ENCODE peak calls at places on chromosomes 3 and 15, in six cellular contexts. One of them, this sample, is unnamed.

GRCh38 chr3:169863458-169863899 is 6.3 kb downstream of the LRRC31 start:
- DNase-seq in testis: peak; percentile 74
- DNase-seq in upper lobe of right lung: no peak
- DNase-seq in breast epithelium: peak; percentile 27
- DNase-seq in hepatocyte: peak; percentile 77
- DNase-seq in PC-9: peak; percentile 71
- DNase-seq in this sample: peak; percentile 32

GRCh38 chr15:47326506-47326905 is 390.8 kb upstream of the SEMA6D start:
- DNase-seq in breast epithelium: no peak
- DNase-seq in PC-9: no peak
- DNase-seq in hepatocyte: no peak
- DNase-seq in testis: no peak
- DNase-seq in upper lobe of right lung: no peak
- DNase-seq in this sample: no peak

GRCh38 chr3:46717447-46718231 is at the start of gene PRSS50:
- DNase-seq in hepatocyte: no peak
- DNase-seq in PC-9: no peak
- DNase-seq in breast epithelium: no peak
- DNase-seq in upper lobe of right lung: peak; percentile 57
- DNase-seq in testis: peak; percentile 56
- DNase-seq in this sample: no peak

GRCh38 chr3:185986201-185986600 is 48.4 kb upstream of the TRA2B start:
- DNase-seq in breast epithelium: no peak
- DNase-seq in hepatocyte: no peak
- DNase-seq in upper lobe of right lung: no peak
- DNase-seq in testis: peak; percentile 46
- DNase-seq in PC-9: no peak
- DNase-seq in this sample: no peak

GRCh38 chr3:167198949-167199348 is 181.1 kb downstream of the ZBBX start:
- DNase-seq in upper lobe of right lung: no peak
- DNase-seq in PC-9: no peak
- DNase-seq in hepatocyte: no peak
- DNase-seq in testis: no peak
- DNase-seq in breast epithelium: no peak
- DNase-seq in this sample: no peak

GRCh38 chr15:65394280-65394789 is 16.5 kb upstream of the IGDCC3 start:
- DNase-seq in upper lobe of right lung: no peak
- DNase-seq in testis: no peak
- DNase-seq in breast epithelium: no peak
- DNase-seq in PC-9: no peak
- DNase-seq in hepatocyte: no peak
- DNase-seq in this sample: no peak

GRCh38 chr3:142724682-142725351 is 983 bp downstream of the TRPC1 start:
- DNase-seq in hepatocyte: peak; percentile 64
- DNase-seq in upper lobe of right lung: peak; percentile 69
- DNase-seq in PC-9: peak; percentile 24
- DNase-seq in testis: peak; percentile 67
- DNase-seq in breast epithelium: peak; percentile 18
- DNase-seq in this sample: peak; percentile 34

GRCh38 chr3:81643721-81644120 is 117.7 kb downstream of the GBE1 start:
- DNase-seq in PC-9: no peak
- DNase-seq in hepatocyte: peak; percentile 19
- DNase-seq in testis: peak; percentile 25
- DNase-seq in breast epithelium: no peak
- DNase-seq in upper lobe of right lung: no peak
- DNase-seq in this sample: peak; percentile 1

GRCh38 chr3:109927726-109928125 is 590.4 kb upstream of the DPPA4 start:
- DNase-seq in hepatocyte: no peak
- DNase-seq in PC-9: no peak
- DNase-seq in upper lobe of right lung: no peak
- DNase-seq in testis: no peak
- DNase-seq in breast epithelium: no peak
- DNase-seq in this sample: no peak

GRCh38 chr3:164450276-164450905 is 627.9 kb downstream of the SI start:
- DNase-seq in breast epithelium: no peak
- DNase-seq in PC-9: no peak
- DNase-seq in hepatocyte: no peak
- DNase-seq in upper lobe of right lung: no peak
- DNase-seq in testis: no peak
- DNase-seq in this sample: no peak

GRCh38 chr3:149442845-149443544 is 31.5 kb upstream of the TM4SF4 start:
- DNase-seq in hepatocyte: no peak
- DNase-seq in PC-9: no peak
- DNase-seq in testis: no peak
- DNase-seq in breast epithelium: no peak
- DNase-seq in upper lobe of right lung: no peak
- DNase-seq in this sample: peak; percentile 18

GRCh38 chr15:56234804-56235203 is 8.9 kb downstream of the RFX7 start:
- DNase-seq in testis: no peak
- DNase-seq in PC-9: no peak
- DNase-seq in upper lobe of right lung: no peak
- DNase-seq in breast epithelium: no peak
- DNase-seq in hepatocyte: no peak
- DNase-seq in this sample: no peak

GRCh38 chr3:194386610-194387009 is 12.5 kb downstream of the GP5 start:
- DNase-seq in hepatocyte: no peak
- DNase-seq in PC-9: no peak
- DNase-seq in breast epithelium: no peak
- DNase-seq in testis: no peak
- DNase-seq in upper lobe of right lung: no peak
- DNase-seq in this sample: no peak

GRCh38 chr3:196120291-196120951 is 38.5 kb upstream of the TFRC start:
- DNase-seq in breast epithelium: no peak
- DNase-seq in PC-9: no peak
- DNase-seq in upper lobe of right lung: no peak
- DNase-seq in testis: no peak
- DNase-seq in hepatocyte: peak; percentile 25
- DNase-seq in this sample: no peak

GRCh38 chr15:44289352-44289790 is 852 bp downstream of the GOLM2 start:
- DNase-seq in testis: no peak
- DNase-seq in breast epithelium: no peak
- DNase-seq in hepatocyte: peak; percentile 10
- DNase-seq in upper lobe of right lung: no peak
- DNase-seq in PC-9: no peak
- DNase-seq in this sample: peak; percentile 26

GRCh38 chr15:38461089-38461833 is 7.3 kb downstream of the FAM98B start:
- DNase-seq in PC-9: no peak
- DNase-seq in breast epithelium: no peak
- DNase-seq in upper lobe of right lung: no peak
- DNase-seq in hepatocyte: no peak
- DNase-seq in testis: no peak
- DNase-seq in this sample: peak; percentile 9

GRCh38 chr3:32412887-32413286 is 21.2 kb downstream of the CMTM7 start:
- DNase-seq in testis: no peak
- DNase-seq in breast epithelium: no peak
- DNase-seq in hepatocyte: no peak
- DNase-seq in upper lobe of right lung: no peak
- DNase-seq in PC-9: no peak
- DNase-seq in this sample: no peak

GRCh38 chr3:85433334-85433733 is 474.5 kb downstream of the CADM2 start:
- DNase-seq in upper lobe of right lung: no peak
- DNase-seq in testis: no peak
- DNase-seq in breast epithelium: no peak
- DNase-seq in PC-9: no peak
- DNase-seq in hepatocyte: no peak
- DNase-seq in this sample: no peak

GRCh38 chr3:140505256-140505655 is 172.6 kb upstream of the TRIM42 start:
- DNase-seq in upper lobe of right lung: no peak
- DNase-seq in hepatocyte: no peak
- DNase-seq in testis: peak; percentile 87
- DNase-seq in breast epithelium: peak; percentile 21
- DNase-seq in PC-9: no peak
- DNase-seq in this sample: no peak

GRCh38 chr3:53030864-53031445 is 14.9 kb downstream of the SFMBT1 start:
- DNase-seq in hepatocyte: no peak
- DNase-seq in breast epithelium: no peak
- DNase-seq in PC-9: no peak
- DNase-seq in upper lobe of right lung: no peak
- DNase-seq in testis: no peak
- DNase-seq in this sample: no peak

GRCh38 chr3:43733459-43734384 is 43.0 kb downstream of the ABHD5 start:
- DNase-seq in hepatocyte: no peak
- DNase-seq in upper lobe of right lung: no peak
- DNase-seq in breast epithelium: peak; percentile 57
- DNase-seq in testis: peak; percentile 80
- DNase-seq in PC-9: no peak
- DNase-seq in this sample: no peak

GRCh38 chr15:96346409-96346808 is 15.9 kb downstream of the NR2F2 start:
- DNase-seq in hepatocyte: no peak
- DNase-seq in PC-9: no peak
- DNase-seq in breast epithelium: no peak
- DNase-seq in testis: no peak
- DNase-seq in upper lobe of right lung: no peak
- DNase-seq in this sample: no peak

GRCh38 chr3:67011414-67012131 is 13.5 kb downstream of the KBTBD8 start:
- DNase-seq in PC-9: no peak
- DNase-seq in testis: no peak
- DNase-seq in upper lobe of right lung: no peak
- DNase-seq in hepatocyte: no peak
- DNase-seq in breast epithelium: no peak
- DNase-seq in this sample: no peak

GRCh38 chr3:53161345-53161819 is 373 bp downstream of the PRKCD start:
- DNase-seq in testis: peak; percentile 40
- DNase-seq in hepatocyte: no peak
- DNase-seq in breast epithelium: no peak
- DNase-seq in PC-9: no peak
- DNase-seq in upper lobe of right lung: peak; percentile 81
- DNase-seq in this sample: peak; percentile 20

GRCh38 chr3:8519156-8519555 is 17.5 kb downstream of the LMCD1 start:
- DNase-seq in PC-9: no peak
- DNase-seq in upper lobe of right lung: no peak
- DNase-seq in breast epithelium: no peak
- DNase-seq in testis: no peak
- DNase-seq in hepatocyte: no peak
- DNase-seq in this sample: no peak

GRCh38 chr3:188947983-188948657 is 223.7 kb upstream of the TPRG1 start:
- DNase-seq in breast epithelium: peak; percentile 98
- DNase-seq in upper lobe of right lung: peak; percentile 94
- DNase-seq in hepatocyte: peak; percentile 93
- DNase-seq in testis: peak; percentile 98
- DNase-seq in PC-9: no peak
- DNase-seq in this sample: peak; percentile 94

GRCh38 chr3:124363451-124363850 is 366.8 kb upstream of the UMPS start:
- DNase-seq in hepatocyte: peak; percentile 60
- DNase-seq in upper lobe of right lung: no peak
- DNase-seq in testis: no peak
- DNase-seq in breast epithelium: no peak
- DNase-seq in PC-9: no peak
- DNase-seq in this sample: no peak

GRCh38 chr3:30199855-30200254 is 406.5 kb upstream of the TGFBR2 start:
- DNase-seq in upper lobe of right lung: no peak
- DNase-seq in breast epithelium: no peak
- DNase-seq in testis: no peak
- DNase-seq in PC-9: no peak
- DNase-seq in hepatocyte: no peak
- DNase-seq in this sample: no peak

GRCh38 chr3:179796421-179796820 is 143.6 kb downstream of the USP13 start:
- DNase-seq in upper lobe of right lung: no peak
- DNase-seq in PC-9: no peak
- DNase-seq in breast epithelium: no peak
- DNase-seq in hepatocyte: no peak
- DNase-seq in testis: no peak
- DNase-seq in this sample: no peak

GRCh38 chr15:78944669-78945407 is at the start of gene CTSH:
- DNase-seq in breast epithelium: no peak
- DNase-seq in upper lobe of right lung: peak; percentile 97
- DNase-seq in hepatocyte: peak; percentile 95
- DNase-seq in testis: peak; percentile 82
- DNase-seq in PC-9: peak; percentile 83
- DNase-seq in this sample: peak; percentile 84
- TF ChIP-seq CTCF in breast epithelium: no peak
- TF ChIP-seq CTCF in upper lobe of right lung: no peak
- TF ChIP-seq CTCF in hepatocyte: no peak
- TF ChIP-seq CTCF in testis: no peak
- TF ChIP-seq CTCF in PC-9: no peak
- TF ChIP-seq CTCF in this sample: no peak

DNA sequence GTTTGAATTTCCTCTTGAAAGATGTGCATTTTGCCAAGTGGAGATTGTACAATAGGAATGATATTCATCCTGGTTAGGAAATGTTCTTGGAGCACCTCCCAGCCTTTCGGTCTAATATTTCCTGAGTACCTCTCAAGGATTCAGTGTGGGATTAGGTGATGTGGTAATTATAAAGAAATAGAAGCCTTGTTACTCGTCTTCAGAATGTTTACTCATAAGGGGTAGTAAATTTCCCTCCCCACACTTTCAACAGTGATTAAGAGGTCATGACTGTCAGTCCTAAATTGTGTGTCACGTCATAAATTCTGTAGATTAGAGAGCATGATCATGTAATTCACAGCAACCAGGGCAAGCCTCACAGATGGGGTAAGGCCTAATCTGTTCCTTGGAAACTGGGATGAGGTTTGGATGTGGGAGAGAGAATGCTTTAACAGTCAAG is 633.1 kb upstream of the TBL1XR1 start:
- DNase-seq in breast epithelium: peak; percentile 61
- DNase-seq in hepatocyte: peak; percentile 26
- DNase-seq in testis: peak; percentile 49
- DNase-seq in upper lobe of right lung: no peak
- DNase-seq in PC-9: no peak
- DNase-seq in this sample: peak; percentile 34
- H3K27ac ChIP-seq in breast epithelium: peak overlapping the region; percentile 62
- H3K27ac ChIP-seq in hepatocyte: peak overlapping the region; percentile 44
- H3K27ac ChIP-seq in testis: no peak overlapping the region
- H3K27ac ChIP-seq in upper lobe of right lung: peak overlapping the region; percentile 43
- H3K27ac ChIP-seq in PC-9: peak overlapping the region; percentile 12
- H3K27ac ChIP-seq in this sample: peak overlapping the region; percentile 28

DNA sequence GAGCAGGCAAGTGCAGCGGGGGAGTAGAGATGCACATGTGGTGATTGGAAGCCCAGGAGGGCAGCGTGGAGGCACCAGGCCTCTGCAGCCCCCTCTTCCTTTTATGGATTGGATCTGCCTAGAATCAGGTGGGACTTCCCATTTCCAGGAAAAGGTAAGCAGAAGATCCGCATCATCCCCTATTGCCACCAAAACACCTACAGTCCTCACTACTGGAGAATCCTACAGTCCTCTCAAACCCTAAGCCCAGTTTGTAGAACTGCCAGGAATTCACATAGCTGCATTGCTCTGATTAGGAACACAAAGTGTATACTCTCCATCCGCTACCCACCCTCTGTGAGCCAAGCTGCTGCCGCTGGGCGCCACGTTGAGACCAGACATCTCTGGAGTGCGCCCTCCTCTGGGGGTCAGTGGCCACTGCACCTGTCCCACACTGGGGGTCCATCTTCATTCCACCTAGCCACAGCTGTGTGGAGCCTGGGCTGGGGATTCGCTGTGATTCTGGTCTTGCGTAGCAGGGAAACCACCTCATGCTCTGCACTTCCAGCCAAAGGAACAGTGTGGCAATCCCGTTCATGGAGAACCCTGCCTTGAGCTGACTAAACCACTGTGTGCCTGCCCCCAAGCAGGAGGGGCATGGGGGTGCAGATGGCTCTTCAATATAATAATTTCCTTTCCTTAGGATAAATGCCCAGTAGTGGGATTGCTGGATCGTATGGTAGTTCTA is 88.9 kb upstream of the PTX3 start:
- DNase-seq in hepatocyte: no peak
- DNase-seq in upper lobe of right lung: no peak
- DNase-seq in PC-9: no peak
- DNase-seq in testis: peak; percentile 46
- DNase-seq in breast epithelium: no peak
- DNase-seq in this sample: no peak
- TF ChIP-seq CTCF in hepatocyte: peak; percentile 8
- TF ChIP-seq CTCF in upper lobe of right lung: no peak
- TF ChIP-seq CTCF in PC-9: peak; percentile 54
- TF ChIP-seq CTCF in testis: peak; percentile 38
- TF ChIP-seq CTCF in breast epithelium: no peak
- TF ChIP-seq CTCF in this sample: peak; percentile 22

GRCh38 chr15:75862796-75863195 is 19.5 kb downstream of the UBE2Q2 start:
- DNase-seq in testis: no peak
- DNase-seq in upper lobe of right lung: no peak
- DNase-seq in breast epithelium: no peak
- DNase-seq in hepatocyte: no peak
- DNase-seq in PC-9: no peak
- DNase-seq in this sample: no peak
- H3K27ac ChIP-seq in testis: no peak overlapping the region
- H3K27ac ChIP-seq in upper lobe of right lung: no peak overlapping the region
- H3K27ac ChIP-seq in breast epithelium: no peak overlapping the region
- H3K27ac ChIP-seq in hepatocyte: no peak overlapping the region
- H3K27ac ChIP-seq in PC-9: no peak overlapping the region
- H3K27ac ChIP-seq in this sample: no peak overlapping the region